ENCODE peak calls at places on chromosomes 12 and 14, in eight cellular contexts. E is GM23338, V is K562, N is H1, D is HepG2, F is HCT116, Y is endothelial cell of umbilical vein, L is GM12878. K is an unnamed sample.

GRCh38 chr12:111410229-111411186 is 4.8 kb downstream of the SH2B3 start:
- DNase-seq in F (no peak), E (no peak), L (no peak), V (no peak), N (no peak), Y (peak; percentile 56), D (no peak), K (no peak)

GRCh38 chr12:55724226-55724939 is 4.2 kb downstream of the RDH5 start:
- DNase-seq in V (peak; percentile 55), E (peak; percentile 83), Y (peak; percentile 62), D (peak; percentile 60), F (no peak), N (no peak), L (no peak), K (no peak)

GRCh38 chr14:71672596-71672995 is 259.6 kb upstream of the RGS6 start:
- DNase-seq in N (no peak), F (no peak), L (no peak), V (no peak), E (no peak), D (no peak), Y (no peak), K (no peak)

GRCh38 chr12:116366456-116366776 is 88.9 kb upstream of the MED13L start:
- DNase-seq in N (no peak), V (no peak), Y (peak; percentile 42), D (no peak), F (no peak), E (no peak), L (no peak), K (no peak)

GRCh38 chr14:89720741-89721315 is 233.7 kb downstream of the EFCAB11 start:
- DNase-seq in L (peak; percentile 50), V (no peak), N (no peak), D (no peak), F (no peak), E (peak; percentile 40), Y (no peak), K (no peak)

GRCh38 chr12:68789144-68789878 is 18.7 kb upstream of the MDM2 start:
- DNase-seq in N (no peak), L (no peak), E (no peak), F (no peak), V (no peak), D (peak; percentile 95), Y (no peak), K (no peak)

GRCh38 chr12:108637222-108637621 is 3.5 kb upstream of the SELPLG start:
- DNase-seq in L (no peak), F (no peak), V (no peak), Y (no peak), N (no peak), D (no peak), E (no peak), K (no peak)

GRCh38 chr12:12901158-12901791 is 9.9 kb downstream of the GPRC5A start:
- DNase-seq in V (no peak), D (peak; percentile 37), F (no peak), Y (peak; percentile 71), N (no peak), E (no peak), L (no peak), K (no peak)

GRCh38 chr14:77980475-77981321 is 180.8 kb downstream of the ADCK1 start:
- DNase-seq in E (peak; percentile 71), D (no peak), F (no peak), N (no peak), L (no peak), Y (no peak), V (no peak), K (no peak)

GRCh38 chr14:58238252-58239247 is 6.1 kb upstream of the PSMA3 start:
- DNase-seq in E (peak; percentile 60), F (no peak), L (no peak), N (no peak), D (no peak), Y (peak; percentile 6), V (peak; percentile 19), K (no peak)

DNA sequence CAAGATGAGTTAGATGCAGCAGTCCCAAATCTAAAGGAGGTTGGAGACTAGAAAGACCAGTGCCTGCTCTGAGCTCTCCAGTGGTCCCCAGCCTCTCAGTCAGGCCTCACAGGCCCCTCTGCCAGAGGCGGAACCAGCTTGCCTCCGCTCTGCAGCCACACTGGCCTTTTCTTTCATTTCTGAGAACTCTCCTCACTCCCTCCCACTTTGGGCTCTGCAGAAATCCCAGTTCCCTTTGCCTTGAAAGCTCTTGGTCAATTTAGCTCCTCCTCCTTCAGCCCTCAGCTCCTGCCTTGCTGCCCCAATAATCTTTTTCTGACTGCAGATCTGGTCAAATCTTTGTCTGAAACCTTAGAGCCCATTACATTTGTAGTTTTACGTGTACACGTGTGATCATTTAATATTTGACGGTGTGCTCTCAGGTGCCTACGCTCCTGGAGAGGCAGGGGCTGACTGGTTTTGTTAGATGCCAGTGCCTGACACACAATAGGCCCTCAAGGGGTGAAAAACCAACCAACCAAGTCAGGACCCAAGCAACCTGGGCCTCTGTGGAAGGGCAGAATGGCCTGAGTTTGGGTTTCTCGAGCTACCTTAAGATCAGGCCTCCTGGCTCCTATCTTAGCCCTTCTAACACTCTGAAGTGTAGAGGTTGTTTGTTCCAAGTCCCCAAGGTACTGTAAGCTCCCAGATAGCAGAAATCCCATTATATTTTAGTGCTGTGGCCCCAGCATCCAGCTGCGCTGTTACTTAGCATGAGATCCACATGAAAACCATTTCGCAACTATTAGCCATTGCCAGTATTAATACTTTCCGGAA is 1.1 kb upstream of the NUDT4 start:
- DNase-seq in F (no peak), N (no peak), L (no peak), E (peak; percentile 65), V (no peak), D (peak; percentile 71), Y (peak; percentile 55), K (peak; percentile 66)
- TF ChIP-seq POLR2AphosphoS5 in F (no peak), N (no peak), L (peak; percentile 32), E (peak; percentile 25), V (no peak), D (no peak), Y (no peak), K (no peak)

DNA sequence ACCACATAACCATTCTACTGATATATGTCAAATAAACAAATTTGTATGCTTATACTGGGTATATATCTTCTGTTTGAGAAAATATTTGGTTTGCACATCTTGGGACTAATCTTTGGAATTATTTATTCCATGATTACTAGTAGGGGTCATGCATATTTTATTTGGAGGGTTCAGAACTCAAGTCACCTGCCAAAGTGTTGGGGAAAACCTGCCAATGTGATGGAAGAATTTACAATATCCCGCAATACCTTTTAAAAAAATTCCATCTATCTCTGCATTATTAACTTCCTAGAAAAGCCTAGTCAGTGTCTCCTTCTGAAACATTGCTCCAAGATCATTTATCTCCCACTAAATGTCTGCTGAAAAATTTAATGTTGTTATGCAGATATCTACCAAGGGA is 425.4 kb downstream of the ADAMTS20 start:
- DNase-seq in F (no peak), E (no peak), V (no peak), Y (no peak), N (no peak), L (no peak), D (no peak), K (no peak)
- TF ChIP-seq EZH2 in F (no peak), E (no peak), V (no peak), Y (no peak), N (no peak), L (no peak), D (no peak), K (no peak)

GRCh38 chr12:85301054-85301453 is 21.0 kb downstream of the ALX1 start:
- DNase-seq in N (no peak), Y (no peak), V (no peak), F (no peak), L (no peak), D (no peak), E (no peak), K (no peak)
- TF ChIP-seq POLR2AphosphoS5 in N (no peak), Y (no peak), V (no peak), F (no peak), L (no peak), D (no peak), E (no peak), K (no peak)

GRCh38 chr12:80659512-80660094 is 47.8 kb upstream of the MYF6 start:
- DNase-seq in V (no peak), F (no peak), E (no peak), Y (no peak), D (no peak), N (no peak), L (no peak), K (no peak)
- TF ChIP-seq EZH2 in V (no peak), F (no peak), E (no peak), Y (no peak), D (no peak), N (no peak), L (no peak), K (no peak)

DNA sequence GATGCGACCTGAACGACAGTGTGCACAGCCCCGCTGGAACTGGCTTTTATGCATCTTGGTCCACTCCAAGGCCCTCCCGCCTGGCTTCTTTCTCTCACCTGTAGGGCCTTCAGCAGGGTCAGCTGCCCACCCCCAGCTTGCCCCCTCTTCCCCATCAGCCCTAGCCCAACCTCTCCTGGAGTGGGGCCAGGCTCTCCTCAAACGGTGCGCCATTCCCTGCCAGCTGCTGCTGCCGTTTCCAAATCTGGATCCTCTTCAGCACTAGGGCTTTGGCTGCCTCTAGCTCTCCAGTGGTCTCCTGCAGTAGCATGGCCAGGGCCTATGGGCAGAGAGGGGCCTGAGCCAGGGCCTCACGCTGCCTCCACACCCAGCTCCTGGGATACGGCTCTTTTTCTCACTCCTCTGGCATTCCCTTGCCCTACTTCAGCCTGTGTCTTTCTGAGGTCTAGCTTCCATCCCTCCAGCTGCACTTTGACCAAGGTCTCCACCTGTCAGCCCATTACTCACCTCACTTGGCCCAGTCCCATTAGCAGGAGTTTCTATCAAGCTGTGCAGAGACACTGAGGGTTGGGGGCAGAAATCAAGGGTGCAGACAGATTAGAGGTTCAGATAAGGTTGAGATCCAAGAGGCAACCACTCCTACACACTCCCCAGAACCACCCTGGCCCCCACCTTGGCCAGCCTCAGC is 5.0 kb downstream of the STAT6 start:
- DNase-seq in D (no peak), E (no peak), L (no peak), F (no peak), V (no peak), Y (no peak), N (no peak), K (no peak)
- TF ChIP-seq POLR2AphosphoS5 in D (no peak), E (no peak), L (no peak), F (no peak), V (no peak), Y (no peak), N (no peak), K (no peak)

GRCh38 chr14:99602788-99603415 is 1.1 kb downstream of the CCDC85C start:
- DNase-seq in Y (no peak), V (no peak), E (peak; percentile 48), N (no peak), L (no peak), D (no peak), F (no peak), K (no peak)
- TF ChIP-seq EZH2 in Y (peak; percentile 98), V (no peak), E (no peak), N (peak; percentile 66), L (no peak), D (no peak), F (no peak), K (no peak)

K was measured in SK-N-MC.